ENCODE peak calls at places on chromosomes 2 and 18, in four cellular contexts. One of them, this sample, is unnamed.
A peak's percentile ranks its signal among the peaks of the same experiment; 100 is the strongest.

GRCh38 chr18:26948703-26949102 is 83.2 kb upstream of the AQP4 start:
- DNase-seq in IMR-90: no peak
- DNase-seq in ovary: no peak
- DNase-seq in esophagus muscularis mucosa: no peak
- DNase-seq in this sample: no peak

GRCh38 chr2:26630669-26631360 is 10.4 kb downstream of the CIB4 start:
- DNase-seq in IMR-90: peak; percentile 27
- DNase-seq in ovary: no peak
- DNase-seq in esophagus muscularis mucosa: no peak
- DNase-seq in this sample: no peak

GRCh38 chr2:99804969-99805368 is 315.2 kb upstream of the REV1 start:
- DNase-seq in IMR-90: peak; percentile 35
- DNase-seq in ovary: no peak
- DNase-seq in esophagus muscularis mucosa: no peak
- DNase-seq in this sample: no peak

GRCh38 chr2:130836501-130837174 is at the start of gene ARHGEF4:
- DNase-seq in IMR-90: no peak
- DNase-seq in ovary: no peak
- DNase-seq in esophagus muscularis mucosa: no peak
- DNase-seq in this sample: peak; percentile 62

GRCh38 chr2:52343867-52344266 is 1311.9 kb upstream of the NRXN1 start:
- DNase-seq in IMR-90: no peak
- DNase-seq in ovary: no peak
- DNase-seq in esophagus muscularis mucosa: no peak
- DNase-seq in this sample: no peak

GRCh38 chr18:8882632-8883408 is 177.5 kb downstream of the MTCL1 start:
- DNase-seq in IMR-90: no peak
- DNase-seq in ovary: no peak
- DNase-seq in esophagus muscularis mucosa: no peak
- DNase-seq in this sample: no peak

GRCh38 chr2:165778653-165779451 is 15.2 kb downstream of the GALNT3 start:
- DNase-seq in IMR-90: no peak
- DNase-seq in ovary: no peak
- DNase-seq in esophagus muscularis mucosa: no peak
- DNase-seq in this sample: no peak

GRCh38 chr2:134143568-134143967 is 110.3 kb upstream of the MGAT5 start:
- DNase-seq in IMR-90: no peak
- DNase-seq in ovary: no peak
- DNase-seq in esophagus muscularis mucosa: no peak
- DNase-seq in this sample: no peak

GRCh38 chr2:151947524-151948165 is 119.4 kb upstream of the ARL5A start:
- DNase-seq in IMR-90: no peak
- DNase-seq in ovary: no peak
- DNase-seq in esophagus muscularis mucosa: no peak
- DNase-seq in this sample: no peak

GRCh38 chr2:102367331-102367971 is 11.9 kb downstream of the IL18R1 start:
- DNase-seq in IMR-90: no peak
- DNase-seq in ovary: no peak
- DNase-seq in esophagus muscularis mucosa: no peak
- DNase-seq in this sample: no peak

GRCh38 chr2:111678161-111678560 is 205.8 kb downstream of the ANAPC1 start:
- DNase-seq in IMR-90: no peak
- DNase-seq in ovary: no peak
- DNase-seq in esophagus muscularis mucosa: no peak
- DNase-seq in this sample: no peak

GRCh38 chr2:181891258-181891965 is at the start of gene ITPRID2:
- DNase-seq in IMR-90: peak; percentile 89
- DNase-seq in ovary: peak; percentile 78
- DNase-seq in esophagus muscularis mucosa: peak; percentile 94
- DNase-seq in this sample: peak; percentile 91

GRCh38 chr2:34241905-34242740 is 643.0 kb upstream of the FAM98A start:
- DNase-seq in IMR-90: no peak
- DNase-seq in ovary: no peak
- DNase-seq in esophagus muscularis mucosa: no peak
- DNase-seq in this sample: no peak

GRCh38 chr2:38294597-38294996 is 82.5 kb downstream of the ATL2 start:
- DNase-seq in IMR-90: peak; percentile 24
- DNase-seq in ovary: no peak
- DNase-seq in esophagus muscularis mucosa: no peak
- DNase-seq in this sample: no peak

GRCh38 chr2:38298539-38298938 is 78.5 kb downstream of the ATL2 start:
- DNase-seq in IMR-90: no peak
- DNase-seq in ovary: no peak
- DNase-seq in esophagus muscularis mucosa: no peak
- DNase-seq in this sample: no peak

GRCh38 chr2:38293152-38293865 is 83.8 kb downstream of the ATL2 start:
- DNase-seq in IMR-90: peak; percentile 23
- DNase-seq in ovary: no peak
- DNase-seq in esophagus muscularis mucosa: no peak
- DNase-seq in this sample: no peak

GRCh38 chr2:38301340-38301968 is 75.6 kb downstream of the ATL2 start:
- DNase-seq in IMR-90: no peak
- DNase-seq in ovary: no peak
- DNase-seq in esophagus muscularis mucosa: no peak
- DNase-seq in this sample: no peak

DNA sequence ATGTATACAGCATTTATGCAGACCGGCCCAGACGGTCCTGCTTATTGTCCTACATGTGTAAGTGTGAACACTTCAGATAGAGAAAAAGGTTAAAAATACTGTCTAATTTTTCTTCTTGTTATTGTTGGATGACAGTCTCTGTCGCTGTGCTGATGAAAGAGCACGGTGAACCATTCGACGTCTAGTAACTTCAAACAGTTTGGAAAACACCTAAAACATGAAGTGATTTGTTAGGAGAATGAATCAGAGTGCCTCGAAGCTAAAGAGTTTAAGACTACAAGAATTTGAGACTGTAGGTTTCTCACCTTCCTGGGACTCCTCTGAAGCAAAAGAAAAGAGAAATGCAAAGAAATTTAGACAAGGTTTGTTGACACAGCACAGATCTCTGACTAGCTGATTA is 80.7 kb downstream of the ATL2 start:
- DNase-seq in IMR-90: no peak
- DNase-seq in ovary: no peak
- DNase-seq in esophagus muscularis mucosa: no peak
- DNase-seq in this sample: no peak
- TF ChIP-seq POLR2A in IMR-90: no peak
- TF ChIP-seq POLR2A in ovary: no peak
- TF ChIP-seq POLR2A in esophagus muscularis mucosa: no peak
- TF ChIP-seq POLR2A in this sample: no peak

GRCh38 chr2:11835403-11835802 is 89.0 kb downstream of the LPIN1 start:
- DNase-seq in IMR-90: no peak
- DNase-seq in ovary: no peak
- DNase-seq in esophagus muscularis mucosa: no peak
- DNase-seq in this sample: no peak
- TF ChIP-seq CTCF in IMR-90: no peak
- TF ChIP-seq CTCF in ovary: no peak
- TF ChIP-seq CTCF in esophagus muscularis mucosa: no peak
- TF ChIP-seq CTCF in this sample: no peak

GRCh38 chr2:60496976-60497375 is 56.5 kb downstream of the BCL11A start:
- DNase-seq in IMR-90: no peak
- DNase-seq in ovary: no peak
- DNase-seq in esophagus muscularis mucosa: no peak
- DNase-seq in this sample: no peak
- H3K36me3 ChIP-seq in IMR-90: no peaks in the 10 kb centered on the region
- H3K36me3 ChIP-seq in ovary: no peaks in the 10 kb centered on the region
- H3K36me3 ChIP-seq in esophagus muscularis mucosa: no peaks in the 10 kb centered on the region
- H3K36me3 ChIP-seq in this sample: no peaks in the 10 kb centered on the region

GRCh38 chr2:47782557-47783490 is at the start of gene MSH6:
- DNase-seq in IMR-90: peak; percentile 82
- DNase-seq in ovary: peak; percentile 92
- DNase-seq in esophagus muscularis mucosa: peak; percentile 96
- DNase-seq in this sample: peak; percentile 91
- TF ChIP-seq POLR2A in IMR-90: peak; percentile 80
- TF ChIP-seq POLR2A in ovary: peak; percentile 94
- TF ChIP-seq POLR2A in esophagus muscularis mucosa: peak; percentile 67
- TF ChIP-seq POLR2A in this sample: peak; percentile 79

DNA sequence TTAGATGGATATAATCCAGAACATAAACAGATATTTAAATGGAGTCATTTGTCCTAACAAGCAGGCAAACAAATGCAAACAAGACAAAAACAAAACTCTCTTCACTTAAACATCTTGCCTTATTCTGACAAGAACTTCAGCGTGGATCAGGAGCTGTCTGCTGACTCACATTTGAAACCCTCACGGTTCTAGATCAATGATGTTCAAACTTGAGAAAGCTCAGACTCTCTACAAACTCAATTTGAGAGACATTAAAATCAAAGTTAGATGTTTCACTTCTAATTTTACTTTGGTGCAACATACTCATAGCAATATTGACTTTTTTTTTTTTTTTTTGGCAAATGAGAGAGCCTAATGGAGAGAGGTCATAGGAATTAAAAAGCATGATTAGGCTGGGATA is 362.8 kb upstream of the SLC14A2 start:
- DNase-seq in IMR-90: no peak
- DNase-seq in ovary: no peak
- DNase-seq in esophagus muscularis mucosa: no peak
- DNase-seq in this sample: no peak
- TF ChIP-seq CTCF in IMR-90: no peak
- TF ChIP-seq CTCF in ovary: no peak
- TF ChIP-seq CTCF in esophagus muscularis mucosa: no peak
- TF ChIP-seq CTCF in this sample: no peak

GRCh38 chr2:11278219-11278618 is 66.2 kb downstream of the ROCK2 start:
- DNase-seq in IMR-90: no peak
- DNase-seq in ovary: no peak
- DNase-seq in esophagus muscularis mucosa: no peak
- DNase-seq in this sample: no peak

GRCh38 chr2:11279398-11279797 is 65.0 kb downstream of the ROCK2 start:
- DNase-seq in IMR-90: no peak
- DNase-seq in ovary: no peak
- DNase-seq in esophagus muscularis mucosa: no peak
- DNase-seq in this sample: no peak

GRCh38 chr2:11285499-11285898 is 58.9 kb downstream of the ROCK2 start:
- DNase-seq in IMR-90: no peak
- DNase-seq in ovary: no peak
- DNase-seq in esophagus muscularis mucosa: no peak
- DNase-seq in this sample: no peak

GRCh38 chr2:11280713-11281112 is 63.7 kb downstream of the ROCK2 start:
- DNase-seq in IMR-90: no peak
- DNase-seq in ovary: no peak
- DNase-seq in esophagus muscularis mucosa: no peak
- DNase-seq in this sample: no peak

GRCh38 chr2:11281221-11281620 is 63.2 kb downstream of the ROCK2 start:
- DNase-seq in IMR-90: no peak
- DNase-seq in ovary: no peak
- DNase-seq in esophagus muscularis mucosa: no peak
- DNase-seq in this sample: no peak
- H3K36me3 ChIP-seq in IMR-90: peaks cover 15% of the 10 kb centered on the region
- H3K36me3 ChIP-seq in ovary: no peaks in the 10 kb centered on the region
- H3K36me3 ChIP-seq in esophagus muscularis mucosa: peaks cover 43% of the 10 kb centered on the region
- H3K36me3 ChIP-seq in this sample: no peaks in the 10 kb centered on the region

DNA sequence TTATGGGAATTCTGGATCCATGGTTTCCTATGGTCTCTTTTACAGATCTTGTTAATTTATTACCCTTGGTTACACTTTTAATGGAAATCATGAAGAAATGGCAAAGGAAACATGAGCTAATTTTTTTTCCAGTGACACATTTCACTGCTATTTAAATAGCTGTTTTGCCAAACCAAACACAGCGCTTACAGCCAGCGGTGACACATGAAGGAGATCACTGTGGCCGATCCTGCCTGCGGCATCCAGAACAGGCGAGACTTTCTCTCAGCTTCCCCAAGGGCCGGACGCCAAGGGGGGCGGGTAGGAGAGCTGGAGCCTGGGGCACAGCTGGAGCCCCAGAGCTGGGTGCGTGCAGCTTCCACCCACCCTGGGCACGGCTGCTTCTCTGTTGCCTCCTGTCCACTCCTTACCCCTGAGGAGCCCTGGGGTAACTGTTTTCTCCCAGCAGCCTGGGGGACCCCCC is 81.4 kb upstream of the PKDCC start:
- DNase-seq in IMR-90: peak; percentile 96
- DNase-seq in ovary: peak; percentile 83
- DNase-seq in esophagus muscularis mucosa: no peak
- DNase-seq in this sample: peak; percentile 73
- TF ChIP-seq POLR2A in IMR-90: no peak
- TF ChIP-seq POLR2A in ovary: no peak
- TF ChIP-seq POLR2A in esophagus muscularis mucosa: no peak
- TF ChIP-seq POLR2A in this sample: no peak

GRCh38 chr2:29317077-29317517 is 201.9 kb downstream of the CLIP4 start:
- DNase-seq in IMR-90: no peak
- DNase-seq in ovary: no peak
- DNase-seq in esophagus muscularis mucosa: no peak
- DNase-seq in this sample: peak; percentile 10
- TF ChIP-seq CTCF in IMR-90: no peak
- TF ChIP-seq CTCF in ovary: no peak
- TF ChIP-seq CTCF in esophagus muscularis mucosa: peak; percentile 8
- TF ChIP-seq CTCF in this sample: peak; percentile 25

GRCh38 chr18:2927745-2928144 is 80.9 kb downstream of the EMILIN2 start:
- DNase-seq in IMR-90: no peak
- DNase-seq in ovary: no peak
- DNase-seq in esophagus muscularis mucosa: no peak
- DNase-seq in this sample: no peak

GRCh38 chr18:2921778-2922177 is 75.0 kb downstream of the EMILIN2 start:
- DNase-seq in IMR-90: no peak
- DNase-seq in ovary: no peak
- DNase-seq in esophagus muscularis mucosa: no peak
- DNase-seq in this sample: no peak

GRCh38 chr18:2926528-2926927 is 79.7 kb downstream of the EMILIN2 start:
- DNase-seq in IMR-90: no peak
- DNase-seq in ovary: no peak
- DNase-seq in esophagus muscularis mucosa: no peak
- DNase-seq in this sample: no peak

GRCh38 chr18:2923464-2923863 is 76.7 kb downstream of the EMILIN2 start:
- DNase-seq in IMR-90: peak; percentile 59
- DNase-seq in ovary: no peak
- DNase-seq in esophagus muscularis mucosa: no peak
- DNase-seq in this sample: no peak

DNA sequence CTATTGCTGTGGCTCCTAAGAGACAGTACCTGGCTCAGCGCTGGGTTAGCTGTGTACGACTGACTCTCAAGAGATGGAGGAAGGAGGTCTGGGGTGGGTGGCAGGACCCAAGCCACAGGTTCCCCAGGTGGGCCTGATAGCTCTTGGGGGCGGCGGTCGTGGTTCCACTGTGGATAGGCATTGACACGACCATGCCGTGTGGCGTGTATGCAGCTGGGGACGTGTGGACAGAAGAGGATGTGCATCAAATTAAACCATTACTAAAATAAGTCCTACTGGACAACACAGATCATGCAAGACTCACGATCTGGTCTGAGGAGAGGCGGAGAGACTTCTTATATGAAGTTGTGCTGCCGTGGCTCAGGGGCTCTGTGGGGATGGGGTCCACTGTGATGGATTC is 78.1 kb downstream of the EMILIN2 start:
- DNase-seq in IMR-90: no peak
- DNase-seq in ovary: no peak
- DNase-seq in esophagus muscularis mucosa: peak; percentile 64
- DNase-seq in this sample: no peak
- H3K36me3 ChIP-seq in IMR-90: peaks cover 60% of the 10 kb centered on the region
- H3K36me3 ChIP-seq in ovary: no peaks in the 10 kb centered on the region
- H3K36me3 ChIP-seq in esophagus muscularis mucosa: peaks cover 96% of the 10 kb centered on the region
- H3K36me3 ChIP-seq in this sample: peaks cover 79% of the 10 kb centered on the region